ENCODE peak calls at places on chromosome 1, in four cellular contexts. E is left ventricle myocardium inferior, N is IMR-90, L is ascending aorta. S is an unnamed sample. For H3K4me1, the result is how much of the 10 kb centered on the place peaks cover.

GRCh38 chr1:56645663-56646330 is 683 bp downstream of the PRKAA2 start:
- DNase-seq in E (no peak), N (no peak), L (no peak), S (no peak)

GRCh38 chr1:30194046-30194619 is 529.3 kb downstream of the MATN1 start:
- DNase-seq in E (no peak), N (no peak), L (no peak), S (no peak)

GRCh38 chr1:183073320-183073719 is 50.1 kb downstream of the LAMC1 start:
- DNase-seq in E (no peak), N (no peak), L (no peak), S (no peak)

GRCh38 chr1:113292660-113293626 is 97.4 kb upstream of the MAGI3 start:
- DNase-seq in E (no peak), N (no peak), L (no peak), S (no peak)

GRCh38 chr1:203667616-203668015 is 41.0 kb downstream of the ATP2B4 start:
- DNase-seq in E (no peak), N (no peak), L (peak), S (no peak)

GRCh38 chr1:109623601-109624161 is 4.0 kb downstream of the AMPD2 start:
- DNase-seq in E (no peak), N (no peak), L (no peak), S (no peak)

GRCh38 chr1:59768752-59769411 is 45.9 kb upstream of the HOOK1 start:
- DNase-seq in E (no peak), N (no peak), L (no peak), S (no peak)

GRCh38 chr1:113874017-113874879 is 2.7 kb upstream of the PTPN22 start:
- DNase-seq in E (no peak), N (peak), L (no peak), S (no peak)

GRCh38 chr1:44242761-44243160 is 29.5 kb downstream of the DMAP1 start:
- DNase-seq in E (no peak), N (no peak), L (no peak), S (no peak)

GRCh38 chr1:165635329-165635728 is 4.3 kb downstream of the MGST3 start:
- DNase-seq in E (no peak), N (peak), L (no peak), S (no peak)

GRCh38 chr1:228804640-228805413 is 69.5 kb downstream of the RHOU start:
- DNase-seq in E (no peak), N (no peak), L (no peak), S (no peak)

GRCh38 chr1:154749078-154749760 is 120.9 kb downstream of the KCNN3 start:
- DNase-seq in E (no peak), N (peak), L (peak), S (no peak)

GRCh38 chr1:7582439-7582972 is 188.6 kb upstream of the VAMP3 start:
- DNase-seq in E (no peak), N (no peak), L (no peak), S (no peak)

GRCh38 chr1:200488375-200489165 is 78.7 kb upstream of the ZNF281 start:
- DNase-seq in E (no peak), N (peak), L (no peak), S (no peak)

GRCh38 chr1:170707959-170708666 is 44.2 kb downstream of the PRRX1 start:
- DNase-seq in E (no peak), N (peak), L (peak), S (no peak)

GRCh38 chr1:236880209-236880608 is 85.1 kb downstream of the MTR start:
- DNase-seq in E (peak), N (no peak), L (no peak), S (no peak)

GRCh38 chr1:39847940-39848339 is 35.4 kb downstream of the TRIT1 start:
- DNase-seq in E (no peak), N (no peak), L (no peak), S (no peak)

GRCh38 chr1:65844990-65845757 is 52.5 kb downstream of the PDE4B start:
- DNase-seq in E (no peak), N (no peak), L (no peak), S (no peak)

GRCh38 chr1:4659247-4659646 is 4.8 kb downstream of the AJAP1 start:
- DNase-seq in E (no peak), N (no peak), L (no peak), S (no peak)

GRCh38 chr1:241356187-241356518 is 852 bp downstream of the RGS7 start:
- DNase-seq in E (no peak), N (no peak), L (no peak), S (no peak)

GRCh38 chr1:11736746-11737639 is 1.1 kb downstream of the AGTRAP start:
- DNase-seq in E (peak), N (peak), L (peak), S (no peak)

GRCh38 chr1:59685666-59686065 is 129.1 kb upstream of the HOOK1 start:
- DNase-seq in E (no peak), N (no peak), L (no peak), S (no peak)

GRCh38 chr1:171438441-171438840 is 46.9 kb upstream of the PRRC2C start:
- DNase-seq in E (peak), N (peak), L (peak), S (no peak)

GRCh38 chr1:165114022-165114888 is 242.3 kb downstream of the LMX1A start:
- DNase-seq in E (no peak), N (peak), L (peak), S (no peak)

GRCh38 chr1:215794151-215794550 is 227.0 kb downstream of the KCTD3 start:
- DNase-seq in E (no peak), N (no peak), L (no peak), S (no peak)

DNA sequence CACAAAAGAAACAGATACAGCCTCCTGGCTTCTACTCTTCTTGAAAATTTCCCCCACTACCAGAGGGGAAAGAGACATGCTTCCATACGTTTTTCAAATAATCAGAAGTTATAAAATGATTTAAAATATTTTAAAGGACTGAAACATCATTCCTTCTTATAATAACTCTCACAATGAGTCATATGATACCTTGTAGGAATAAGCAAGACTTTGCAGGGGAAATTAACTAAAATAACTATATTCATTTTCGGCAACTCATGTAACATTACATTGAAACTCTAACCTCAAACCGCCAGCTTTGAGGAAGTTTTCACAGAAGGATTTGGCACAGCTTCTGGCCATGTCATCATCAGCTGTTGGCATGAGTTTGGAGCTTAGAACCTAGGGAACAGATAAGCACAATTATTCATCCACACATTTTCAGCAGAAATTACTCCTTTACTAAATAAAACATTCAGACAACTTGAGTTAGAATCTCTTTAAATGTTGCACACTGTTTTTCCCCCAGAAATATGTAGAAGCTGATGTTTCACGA is 85.9 kb downstream of the USP24 start:
- DNase-seq in E (no peak), N (peak), L (peak), S (no peak)
- H3K27ac ChIP-seq in E (no peak), N (no peak), L (peak), S (no peak)

DNA sequence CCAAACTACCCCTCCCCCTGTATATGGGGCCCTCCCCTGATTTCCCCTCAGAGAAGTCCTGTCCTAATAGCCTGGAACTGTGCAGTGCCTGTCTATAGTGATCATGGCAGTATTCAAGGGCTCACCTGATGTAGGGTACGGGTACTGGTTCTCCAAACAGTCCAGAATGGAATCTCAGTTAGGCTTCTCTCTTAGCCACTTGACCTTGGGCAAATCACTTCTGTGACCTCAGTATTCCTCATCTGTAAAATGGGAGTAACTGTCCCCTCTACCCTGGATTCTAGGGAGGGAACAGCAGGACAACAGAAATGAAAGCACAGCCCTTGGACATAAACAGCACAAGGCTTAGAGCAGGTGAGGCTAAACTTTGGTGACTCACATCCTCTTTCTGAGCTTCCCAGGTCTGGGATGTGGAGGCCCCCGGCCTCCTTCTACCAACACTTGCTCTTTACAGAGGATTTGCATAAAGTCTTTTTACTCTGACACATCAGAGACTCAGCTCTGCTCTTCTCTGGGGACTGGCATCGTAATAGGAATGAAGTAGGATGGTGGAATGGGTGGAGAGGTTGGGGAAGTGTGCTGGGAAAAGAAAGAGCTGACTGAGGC is 20.0 kb upstream of the PDZK1IP1 start:
- DNase-seq in E (no peak), N (no peak), L (peak), S (no peak)
- H3K4me1 ChIP-seq in E (under half), N (under half), L (under half), S (under half)

GRCh38 chr1:2098839-2099785 is 48.9 kb downstream of the PRKCZ start:
- DNase-seq in E (no peak), N (no peak), L (no peak), S (no peak)
- H3K27ac ChIP-seq in E (no peak), N (no peak), L (no peak), S (no peak)

GRCh38 chr1:8902765-8903164 is 24.3 kb upstream of the ENO1 start:
- DNase-seq in E (no peak), N (peak), L (no peak), S (no peak)

GRCh38 chr1:8903908-8904650 is 25.6 kb upstream of the ENO1 start:
- DNase-seq in E (no peak), N (peak), L (peak), S (no peak)

GRCh38 chr1:8908388-8909151 is 30.1 kb upstream of the ENO1 start:
- DNase-seq in E (no peak), N (no peak), L (no peak), S (no peak)

GRCh38 chr1:8903410-8903809 is 24.9 kb upstream of the ENO1 start:
- DNase-seq in E (no peak), N (no peak), L (no peak), S (no peak)

GRCh38 chr1:8905582-8906191 is 27.2 kb upstream of the ENO1 start:
- DNase-seq in E (no peak), N (no peak), L (no peak), S (no peak)
- H3K4me1 ChIP-seq in E (under half), N (under half), L (under half), S (under half)